ENCODE peak calls at places on chromosome 18, in four cellular contexts. F is AG04449, P is IMR-90, X is endothelial cell. Q is an unnamed sample.

GRCh38 chr18:70128271-70128670 is 77.2 kb downstream of the RTTN start:
- DNase-seq in X (no peak), F (no peak), P (no peak), Q (no peak)

GRCh38 chr18:76874643-76875389 is 52.5 kb downstream of the ZNF236 start:
- DNase-seq in P (no peak), X (peak; percentile 31), F (no peak), Q (no peak)

GRCh38 chr18:26656944-26657536 is 108.7 kb upstream of the KCTD1 start:
- DNase-seq in X (peak; percentile 88), F (no peak), P (peak; percentile 36), Q (peak; percentile 53)

GRCh38 chr18:79753391-79753851 is 44.3 kb upstream of the KCNG2 start:
- DNase-seq in F (no peak), P (no peak), X (no peak), Q (no peak)

GRCh38 chr18:48835119-48835518 is 115.6 kb downstream of the SMAD7 start:
- DNase-seq in F (no peak), X (no peak), P (no peak), Q (no peak)

GRCh38 chr18:56235061-56235772 is 403.2 kb downstream of the TXNL1 start:
- DNase-seq in P (no peak), F (no peak), X (no peak), Q (peak; percentile 22)

GRCh38 chr18:1018211-1018651 is 113.6 kb downstream of the ADCYAP1 start:
- DNase-seq in X (no peak), P (peak; percentile 10), F (peak; percentile 37), Q (no peak)

GRCh38 chr18:59767732-59768131 is 70.5 kb upstream of the CCBE1 start:
- DNase-seq in X (no peak), P (peak; percentile 78), F (no peak), Q (no peak)

GRCh38 chr18:45539383-45539960 is 75.8 kb upstream of the SLC14A2 start:
- DNase-seq in F (no peak), P (no peak), X (no peak), Q (no peak)

GRCh38 chr18:10949655-10950054 is 199.7 kb downstream of the PIEZO2 start:
- DNase-seq in X (no peak), F (no peak), P (peak; percentile 2), Q (no peak)

GRCh38 chr18:58249677-58250076 is 205.7 kb downstream of the NEDD4L start:
- DNase-seq in P (peak; percentile 17), X (no peak), F (no peak), Q (no peak)

GRCh38 chr18:34028341-34028740 is 196.4 kb downstream of the NOL4 start:
- DNase-seq in P (no peak), X (no peak), F (no peak), Q (no peak)

GRCh38 chr18:8982416-8983183 is 119.9 kb upstream of the NDUFV2 start:
- DNase-seq in P (peak; percentile 74), F (peak; percentile 92), X (peak; percentile 41), Q (peak; percentile 35)

GRCh38 chr18:79503891-79504475 is 108.3 kb downstream of the NFATC1 start:
- DNase-seq in X (no peak), P (no peak), F (no peak), Q (no peak)

GRCh38 chr18:1578505-1578904 is 673.8 kb downstream of the ADCYAP1 start:
- DNase-seq in X (no peak), F (no peak), P (no peak), Q (no peak)

GRCh38 chr18:2994603-2995432 is 18.1 kb downstream of the LPIN2 start:
- DNase-seq in P (no peak), X (peak; percentile 9), F (no peak), Q (no peak)
- TF ChIP-seq CTCF in P (peak; percentile 19), X (no peak), F (peak; percentile 10), Q (no peak)

GRCh38 chr18:42069036-42069435 is 114.0 kb downstream of the PIK3C3 start:
- DNase-seq in X (no peak), P (no peak), F (no peak), Q (no peak)

GRCh38 chr18:42068030-42068429 is 113.0 kb downstream of the PIK3C3 start:
- DNase-seq in P (no peak), F (no peak), X (no peak), Q (no peak)

GRCh38 chr18:42067527-42067926 is 112.5 kb downstream of the PIK3C3 start:
- DNase-seq in P (no peak), X (no peak), F (no peak), Q (no peak)

GRCh38 chr18:42074704-42075103 is 119.7 kb downstream of the PIK3C3 start:
- DNase-seq in F (no peak), X (no peak), P (no peak), Q (no peak)

GRCh38 chr18:42072407-42072806 is 117.4 kb downstream of the PIK3C3 start:
- DNase-seq in F (no peak), X (no peak), P (no peak), Q (no peak)
- TF ChIP-seq CTCF in F (no peak), X (peak; percentile 39), P (no peak), Q (no peak)

DNA sequence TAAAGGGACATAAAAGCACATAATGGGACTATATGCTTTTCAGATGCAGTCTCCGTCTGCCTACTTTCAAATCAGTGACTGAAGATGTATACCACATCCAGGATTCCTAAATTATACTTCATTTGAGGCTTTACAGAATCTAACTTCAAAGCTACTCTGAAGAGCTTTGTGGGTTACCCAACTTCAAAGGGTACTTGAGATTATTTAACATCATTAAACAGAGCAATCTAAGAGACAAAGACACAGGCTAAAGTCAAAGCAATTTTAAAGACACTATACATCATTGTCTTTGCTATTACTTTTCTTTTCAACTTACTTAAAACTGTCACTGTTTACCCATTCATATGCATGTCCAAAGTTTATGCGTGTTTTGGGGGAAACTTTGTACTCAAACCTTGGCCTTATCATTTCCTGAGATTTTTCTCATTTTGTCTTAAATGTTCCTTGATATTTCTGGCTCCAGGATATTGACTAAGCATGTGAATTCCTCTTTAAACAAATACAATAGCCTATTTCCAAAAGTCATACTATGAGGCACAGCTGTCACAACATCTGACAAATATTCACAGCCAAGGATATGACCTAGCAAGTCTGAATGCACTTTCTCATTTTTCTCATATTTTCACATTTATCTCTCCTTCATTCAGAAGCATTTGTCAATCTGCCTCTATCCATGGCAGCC is 1985.1 kb upstream of the PIK3C3 start:
- DNase-seq in F (no peak), X (no peak), P (no peak), Q (no peak)
- TF ChIP-seq CTCF in F (no peak), X (no peak), P (no peak), Q (no peak)

GRCh38 chr18:13889661-13890060 is 25.7 kb downstream of the MC2R start:
- DNase-seq in X (no peak), F (no peak), P (no peak), Q (no peak)
- TF ChIP-seq CTCF in X (no peak), F (no peak), P (no peak), Q (no peak)

GRCh38 chr18:29439398-29439797 is 1262.5 kb upstream of the CDH2 start:
- DNase-seq in X (no peak), P (no peak), F (no peak), Q (no peak)
- TF ChIP-seq CTCF in X (no peak), P (peak; percentile 5), F (no peak), Q (no peak)

Q was measured in neural crest cell.